ENCODE peak calls at places on chromosomes 11 and 22, in five cellular contexts. Y is prostate gland, T is HCT116, O is breast epithelium, Z is upper lobe of left lung. A is an unnamed sample.

GRCh38 chr11:122981388-122982264 is at the start of gene BSX:
- DNase-seq in O (no peak), Z (peak), T (no peak), Y (no peak), A (no peak)

GRCh38 chr11:126480015-126480409 is 124.5 kb downstream of the ST3GAL4 start:
- DNase-seq in O (no peak), Y (no peak), Z (no peak), T (no peak), A (no peak)

GRCh38 chr11:79054636-79055035 is 386.2 kb downstream of the TENM4 start:
- DNase-seq in Y (no peak), O (no peak), Z (no peak), T (no peak), A (no peak)

GRCh38 chr11:104623518-104623917 is 274.7 kb downstream of the CASP12 start:
- DNase-seq in O (no peak), Z (no peak), Y (no peak), T (no peak), A (no peak)

GRCh38 chr11:296206-296975 is 2.9 kb downstream of the IFITM5 start:
- DNase-seq in Y (no peak), O (no peak), Z (peak), T (no peak), A (no peak)

GRCh38 chr11:94776351-94777321 is 8.5 kb downstream of the AMOTL1 start:
- DNase-seq in T (no peak), Y (peak), Z (no peak), O (no peak), A (no peak)

GRCh38 chr11:18540207-18541009 is 13.7 kb upstream of the TSG101 start:
- DNase-seq in O (no peak), Z (no peak), T (no peak), Y (no peak), A (no peak)

GRCh38 chr11:75347781-75348613 is 3.5 kb downstream of the ARRB1 start:
- DNase-seq in Z (no peak), O (no peak), Y (no peak), T (no peak), A (no peak)

GRCh38 chr22:26322179-26322905 is 106.7 kb upstream of the ASPHD2 start:
- DNase-seq in T (peak), Z (no peak), O (no peak), Y (no peak), A (no peak)

GRCh38 chr22:43297246-43298061 is 45.7 kb downstream of the SCUBE1 start:
- DNase-seq in Z (peak), Y (peak), T (no peak), O (no peak), A (no peak)

GRCh38 chr11:71358963-71359567 is 89.1 kb downstream of the DHCR7 start:
- DNase-seq in O (no peak), Y (no peak), Z (no peak), T (no peak), A (no peak)

GRCh38 chr11:77107950-77108349 is 5.3 kb downstream of the OMP start:
- DNase-seq in Y (no peak), Z (no peak), T (peak), O (no peak), A (no peak)

GRCh38 chr11:70038034-70038834 is 39.9 kb upstream of the ANO1 start:
- DNase-seq in Y (no peak), O (no peak), Z (no peak), T (no peak), A (no peak)

GRCh38 chr11:29318134-29318845 is 698.5 kb downstream of the KCNA4 start:
- DNase-seq in Z (no peak), O (no peak), T (no peak), Y (no peak), A (no peak)

GRCh38 chr11:63602296-63602695 is 11.9 kb downstream of the PLAAT3 start:
- DNase-seq in Z (no peak), T (no peak), Y (no peak), O (no peak), A (no peak)

GRCh38 chr11:38839076-38839475 is 2241.0 kb upstream of the RAG2 start:
- DNase-seq in T (no peak), Y (no peak), Z (no peak), O (no peak), A (no peak)

GRCh38 chr11:20154381-20154780 is 5.9 kb downstream of the DBX1 start:
- DNase-seq in Y (no peak), O (no peak), T (no peak), Z (no peak), A (no peak)

GRCh38 chr11:92830382-92831148 is 138.9 kb upstream of the MTNR1B start:
- DNase-seq in Y (no peak), Z (no peak), O (no peak), T (no peak), A (no peak)

GRCh38 chr22:44192811-44193536 is 12.2 kb downstream of the PARVG start:
- DNase-seq in T (no peak), O (no peak), Z (no peak), Y (no peak), A (no peak)

GRCh38 chr11:120622189-120622912 is 110.8 kb downstream of the GRIK4 start:
- DNase-seq in O (no peak), Y (no peak), Z (no peak), T (no peak), A (no peak)

GRCh38 chr11:104792861-104793260 is 105.4 kb downstream of the CASP12 start:
- DNase-seq in T (no peak), O (no peak), Z (no peak), Y (no peak), A (no peak)

GRCh38 chr22:23789121-23789520 is 2.4 kb downstream of the SMARCB1 start:
- DNase-seq in T (no peak), O (no peak), Y (no peak), Z (no peak), A (no peak)

GRCh38 chr11:130897262-130898182 is 18.8 kb downstream of the SNX19 start:
- DNase-seq in T (no peak), Z (peak), O (peak), Y (peak), A (no peak)

GRCh38 chr22:43887391-43887790 is 4.4 kb downstream of the PNPLA5 start:
- DNase-seq in Z (no peak), T (no peak), Y (no peak), O (no peak), A (no peak)

GRCh38 chr22:37088108-37088605 is 21.4 kb downstream of the TMPRSS6 start:
- DNase-seq in O (no peak), Z (no peak), Y (no peak), T (peak), A (no peak)

GRCh38 chr11:107741044-107741823 is 29.4 kb upstream of the SLN start:
- DNase-seq in Z (peak), Y (peak), T (peak), O (no peak), A (peak)

GRCh38 chr22:25134028-25134427 is 65.6 kb upstream of the CRYBB3 start:
- DNase-seq in O (peak), Y (peak), Z (no peak), T (no peak), A (no peak)

GRCh38 chr11:72762641-72763304 is 10.6 kb upstream of the ARAP1 start:
- DNase-seq in O (no peak), Z (no peak), Y (no peak), T (no peak), A (no peak)

GRCh38 chr22:32177221-32177765 is 18.2 kb upstream of the C22orf42 start:
- DNase-seq in Y (no peak), T (no peak), Z (no peak), O (no peak), A (no peak)

GRCh38 chr11:129115652-129116585 is 76.2 kb downstream of the ARHGAP32 start:
- DNase-seq in Z (no peak), O (no peak), T (peak), Y (no peak), A (no peak)

GRCh38 chr11:57638005-57638760 is 11.5 kb downstream of the YPEL4 start:
- DNase-seq in O (peak), T (no peak), Z (peak), Y (peak), A (no peak)

GRCh38 chr11:82636620-82637019 is 97.0 kb downstream of the FAM181B start:
- DNase-seq in O (no peak), T (no peak), Z (no peak), Y (no peak), A (no peak)

GRCh38 chr11:100785148-100785983 is 98.3 kb downstream of the ARHGAP42 start:
- DNase-seq in Y (no peak), O (no peak), T (no peak), Z (no peak), A (no peak)

GRCh38 chr11:126514061-126514713 is 158.7 kb downstream of the ST3GAL4 start:
- DNase-seq in Y (no peak), O (no peak), T (no peak), Z (no peak), A (no peak)

DNA sequence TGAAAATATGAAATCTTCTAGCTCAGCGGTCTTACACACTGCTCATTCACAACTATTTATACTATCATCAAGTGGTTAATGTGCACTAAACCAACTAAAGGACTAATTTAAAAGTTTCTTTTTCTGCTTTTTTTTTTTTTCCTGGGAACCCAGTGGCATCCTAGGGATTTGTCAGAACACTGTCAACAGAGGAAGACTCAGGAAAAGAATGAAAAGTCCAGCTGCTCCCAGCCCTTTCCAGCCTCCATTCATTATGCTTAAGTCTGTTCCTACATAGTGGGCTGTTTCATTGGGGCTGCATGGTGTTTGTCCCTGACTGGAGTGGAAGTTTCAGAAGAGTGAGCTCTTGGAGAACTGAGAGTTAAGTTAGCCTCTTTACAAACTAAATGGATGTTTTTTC is 391.1 kb downstream of the AASDHPPT start:
- DNase-seq in O (no peak), Z (no peak), Y (no peak), T (no peak), A (no peak)
- TF ChIP-seq POLR2AphosphoS5 in O (no peak), Z (no peak), Y (no peak), T (no peak), A (no peak)

DNA sequence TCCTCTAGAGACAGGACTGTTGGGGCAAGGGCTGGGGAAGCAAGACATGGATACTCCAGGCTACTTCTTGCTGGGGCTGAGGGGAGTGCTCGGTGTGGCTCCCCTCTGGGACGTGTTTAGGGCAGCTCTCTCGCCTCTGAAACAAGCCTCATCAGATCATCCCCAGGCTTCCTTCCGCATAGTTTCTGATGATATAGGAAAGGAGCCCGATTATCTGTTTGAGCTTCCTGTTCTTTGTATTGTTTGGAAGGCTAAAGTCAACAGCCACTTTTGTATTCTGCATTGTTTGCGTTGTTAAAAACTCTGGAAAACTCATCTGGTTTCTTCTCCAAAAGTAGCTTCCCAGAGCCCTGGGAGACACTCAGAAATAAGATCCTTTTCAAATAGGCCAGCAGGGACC is 18.8 kb downstream of the CD44 start:
- DNase-seq in T (no peak), Y (no peak), O (no peak), Z (no peak), A (no peak)
- TF ChIP-seq POLR2AphosphoS5 in T (no peak), Y (no peak), O (no peak), Z (no peak), A (no peak)

GRCh38 chr11:33257160-33257896 is at the start of gene HIPK3:
- DNase-seq in Y (peak), T (no peak), Z (peak), O (peak), A (no peak)

GRCh38 chr11:33256808-33257159 is 397 bp upstream of the HIPK3 start:
- DNase-seq in Z (no peak), O (no peak), T (no peak), Y (no peak), A (no peak)

GRCh38 chr11:33259869-33260268 is 2.7 kb downstream of the HIPK3 start:
- DNase-seq in Z (no peak), O (no peak), T (no peak), Y (no peak), A (no peak)

GRCh38 chr11:33258631-33259184 is 1.5 kb downstream of the HIPK3 start:
- DNase-seq in Z (no peak), T (no peak), Y (peak), O (no peak), A (no peak)

GRCh38 chr11:33257897-33258630 is 883 bp downstream of the HIPK3 start:
- DNase-seq in T (peak), Y (peak), Z (peak), O (peak), A (no peak)
- TF ChIP-seq POLR2AphosphoS5 in T (peak), Y (peak), Z (peak), O (peak), A (peak)

GRCh38 chr11:66641834-66642233 is 3.3 kb downstream of the RBM4 start:
- DNase-seq in O (no peak), Y (no peak), Z (no peak), T (no peak), A (no peak)

GRCh38 chr11:66651011-66651410 is 12.5 kb downstream of the RBM4 start:
- DNase-seq in Y (no peak), Z (no peak), O (no peak), T (no peak), A (no peak)

GRCh38 chr11:66649903-66650302 is 11.4 kb downstream of the RBM4 start:
- DNase-seq in Z (no peak), Y (no peak), O (no peak), T (no peak), A (no peak)

GRCh38 chr11:66643745-66644437 is 5.4 kb downstream of the RBM4 start:
- DNase-seq in T (no peak), O (no peak), Y (no peak), Z (peak), A (no peak)

DNA sequence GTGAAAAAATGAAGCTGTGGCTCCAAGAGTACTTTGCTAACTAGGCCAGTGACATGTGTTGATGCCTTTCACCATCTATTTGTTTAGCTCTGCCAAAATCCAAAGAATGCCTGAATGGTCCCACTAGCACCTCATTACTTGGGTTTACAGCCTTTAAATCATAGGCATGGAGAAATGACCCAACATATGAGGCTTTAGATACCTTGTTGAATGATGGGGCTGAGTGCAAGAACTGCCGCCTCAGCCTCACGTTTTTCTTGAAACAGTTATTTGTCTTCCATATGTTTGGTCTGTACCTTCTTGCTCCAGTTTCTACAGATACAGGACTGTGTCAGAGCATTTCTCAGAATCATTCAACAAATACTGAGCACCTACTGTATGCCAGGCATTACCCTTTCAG is 8.4 kb downstream of the RBM4 start:
- DNase-seq in Z (no peak), Y (no peak), O (no peak), T (no peak), A (no peak)
- TF ChIP-seq POLR2AphosphoS5 in Z (no peak), Y (no peak), O (no peak), T (no peak), A (no peak)

GRCh38 chr22:30730351-30730750 is 35.7 kb downstream of the OSBP2 start:
- DNase-seq in Z (no peak), O (no peak), Y (no peak), T (no peak), A (no peak)

GRCh38 chr22:30732426-30732825 is 37.8 kb downstream of the OSBP2 start:
- DNase-seq in Y (no peak), T (no peak), O (no peak), Z (no peak), A (no peak)

GRCh38 chr22:30733081-30733680 is 38.5 kb downstream of the OSBP2 start:
- DNase-seq in Y (no peak), Z (no peak), T (no peak), O (no peak), A (no peak)

GRCh38 chr22:30731658-30732057 is 37.0 kb downstream of the OSBP2 start:
- DNase-seq in Y (no peak), T (no peak), Z (no peak), O (no peak), A (no peak)

DNA sequence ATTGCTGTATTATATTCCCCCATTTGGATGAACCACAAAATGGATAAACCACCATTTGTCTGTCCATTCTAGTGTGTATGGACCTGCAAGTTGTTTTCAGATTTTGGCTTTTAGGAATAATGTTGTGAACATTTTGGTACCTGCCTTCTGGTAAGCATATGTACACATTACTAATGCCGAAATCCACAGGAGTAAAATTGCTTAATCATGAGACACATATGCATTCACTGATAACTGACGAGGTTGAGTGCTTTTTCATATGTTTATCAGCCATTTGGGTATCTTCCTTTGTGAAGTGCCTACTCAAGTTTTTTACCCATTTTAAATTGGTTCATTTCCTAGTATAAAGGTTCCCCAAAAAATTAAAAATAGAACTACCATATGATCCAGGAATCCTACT is 34.2 kb downstream of the OSBP2 start:
- DNase-seq in T (no peak), Z (no peak), O (no peak), Y (no peak), A (no peak)
- TF ChIP-seq POLR2AphosphoS5 in T (no peak), Z (no peak), O (no peak), Y (no peak), A (no peak)

GRCh38 chr22:18031670-18032454 is 7.5 kb upstream of the MICAL3 start:
- DNase-seq in O (peak), T (peak), Z (no peak), Y (no peak), A (no peak)
- TF ChIP-seq POLR2AphosphoS5 in O (no peak), T (peak), Z (no peak), Y (peak), A (no peak)

DNA sequence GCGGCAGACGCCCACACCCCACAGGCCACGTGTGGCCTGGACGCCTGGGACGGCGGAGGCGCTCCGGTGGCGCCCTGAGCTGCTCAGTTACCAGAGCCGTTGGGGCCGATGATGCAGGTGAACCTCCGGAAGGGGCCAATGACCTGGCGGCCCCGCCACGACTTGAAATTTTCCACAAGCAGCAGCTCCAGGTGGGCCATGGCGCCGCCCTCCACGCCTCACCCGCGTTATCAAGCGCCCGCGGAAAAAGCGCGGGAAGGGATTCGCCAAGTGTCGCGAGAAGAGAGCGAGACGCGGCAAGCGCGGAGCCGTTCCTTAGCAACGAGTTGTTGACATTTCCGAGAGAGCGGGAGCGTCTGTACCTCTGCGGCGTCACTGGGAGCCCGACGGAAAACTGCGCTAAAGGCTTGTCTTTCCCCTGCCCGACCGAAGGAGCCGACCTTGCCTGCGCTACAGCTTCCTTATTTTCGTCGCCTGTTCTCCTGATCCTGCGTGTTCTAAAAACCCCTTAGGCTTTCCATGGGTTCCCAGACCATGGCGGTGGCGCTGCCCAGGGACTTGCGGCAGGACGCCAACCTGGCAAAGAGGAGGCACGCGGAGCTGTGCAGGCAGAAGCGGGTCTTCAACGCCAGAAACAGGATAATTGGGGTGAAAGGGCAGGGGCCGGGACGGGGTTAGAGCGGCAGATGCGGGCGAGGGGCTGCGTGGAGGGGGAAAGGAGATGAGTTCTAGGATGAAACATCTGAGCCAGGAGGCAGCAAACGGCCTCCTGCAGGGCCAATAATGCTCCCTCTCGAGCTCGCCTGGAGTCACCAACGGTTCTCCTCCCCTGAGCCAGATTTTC is at the start of the genes RIBC2 and SMC1B:
- DNase-seq in Z (peak), T (peak), Y (peak), O (peak), A (peak)
- TF ChIP-seq POLR2AphosphoS5 in Z (peak), T (peak), Y (peak), O (peak), A (no peak)

GRCh38 chr11:117316197-117316961 is at the start of gene BACE1:
- DNase-seq in T (peak), Z (no peak), Y (peak), O (peak), A (no peak)
- TF ChIP-seq POLR2AphosphoS5 in T (peak), Z (no peak), Y (peak), O (peak), A (no peak)

GRCh38 chr22:28801845-28802594 is 1.7 kb upstream of the XBP1 start:
- DNase-seq in Y (no peak), Z (no peak), T (no peak), O (peak), A (no peak)
- TF ChIP-seq POLR2AphosphoS5 in Y (peak), Z (no peak), T (no peak), O (no peak), A (no peak)